ENCODE peak calls at places on chromosomes 7 and 10, in six cellular contexts. W, Z, A, G, L and Q are unnamed samples.

GRCh38 chr10:72276421-72277339 is 3.0 kb downstream of the DDIT4 start:
- DNase-seq in W (no peak), A (peak), G (no peak), L (peak), Z (no peak), Q (no peak)

GRCh38 chr7:114819629-114820362 is 102.1 kb upstream of the MDFIC start:
- DNase-seq in L (peak), W (no peak), G (no peak), Z (no peak), A (peak), Q (no peak)

GRCh38 chr10:77087406-77087805 is 550.2 kb downstream of the KCNMA1 start:
- DNase-seq in W (no peak), Z (no peak), A (no peak), L (no peak), G (no peak), Q (no peak)

GRCh38 chr10:26737730-26738129 is 40.2 kb downstream of the PDSS1 start:
- DNase-seq in Z (no peak), G (no peak), A (peak), W (no peak), L (no peak), Q (no peak)

GRCh38 chr7:20786049-20786412 is 655 bp downstream of the SP8 start:
- DNase-seq in W (no peak), G (no peak), Z (no peak), A (no peak), L (no peak), Q (no peak)

GRCh38 chr10:110977662-110978061 is 58.3 kb downstream of the SHOC2 start:
- DNase-seq in G (no peak), W (no peak), Z (no peak), A (no peak), L (no peak), Q (no peak)

GRCh38 chr10:69567920-69568319 is 5.3 kb downstream of the NEUROG3 start:
- DNase-seq in G (no peak), Z (peak), W (no peak), A (peak), L (peak), Q (no peak)

GRCh38 chr7:31022117-31022516 is 30.0 kb upstream of the ADCYAP1R1 start:
- DNase-seq in G (no peak), Z (no peak), A (no peak), W (no peak), L (no peak), Q (no peak)

GRCh38 chr7:84389242-84389641 is 194.7 kb upstream of the SEMA3A start:
- DNase-seq in L (no peak), Z (no peak), G (no peak), A (no peak), W (no peak), Q (no peak)

GRCh38 chr10:56844939-56845529 is 484.0 kb upstream of the ZWINT start:
- DNase-seq in W (no peak), L (peak), Z (no peak), A (no peak), G (no peak), Q (no peak)

GRCh38 chr7:94129443-94130140 is 125.4 kb upstream of the BET1 start:
- DNase-seq in Z (no peak), A (no peak), G (no peak), W (no peak), L (peak), Q (no peak)

GRCh38 chr7:105807363-105807762 is 69.0 kb downstream of the ATXN7L1 start:
- DNase-seq in L (no peak), W (no peak), A (no peak), G (peak), Z (no peak), Q (no peak)

GRCh38 chr7:105810556-105810955 is 65.8 kb downstream of the ATXN7L1 start:
- DNase-seq in Z (no peak), G (peak), A (no peak), L (no peak), W (no peak), Q (no peak)

GRCh38 chr7:105806592-105807266 is 69.7 kb downstream of the ATXN7L1 start:
- DNase-seq in A (peak), W (no peak), G (peak), L (peak), Z (no peak), Q (peak)

GRCh38 chr7:105808209-105808608 is 68.2 kb downstream of the ATXN7L1 start:
- DNase-seq in G (peak), L (no peak), W (no peak), Z (no peak), A (no peak), Q (no peak)

GRCh38 chr7:105808703-105809590 is 67.5 kb downstream of the ATXN7L1 start:
- DNase-seq in G (peak), W (no peak), Z (no peak), A (peak), L (peak), Q (no peak)
- TF ChIP-seq CTCF in G (no peak), W (no peak), Z (no peak), A (no peak), L (no peak), Q (no peak)

GRCh38 chr7:1536768-1537630 is 6.5 kb downstream of the MAFK start:
- DNase-seq in G (peak), W (peak), A (peak), L (peak), Z (peak), Q (peak)
- H3K27ac ChIP-seq in G (peak), W (peak), A (peak), L (peak), Z (peak), Q (peak)

DNA sequence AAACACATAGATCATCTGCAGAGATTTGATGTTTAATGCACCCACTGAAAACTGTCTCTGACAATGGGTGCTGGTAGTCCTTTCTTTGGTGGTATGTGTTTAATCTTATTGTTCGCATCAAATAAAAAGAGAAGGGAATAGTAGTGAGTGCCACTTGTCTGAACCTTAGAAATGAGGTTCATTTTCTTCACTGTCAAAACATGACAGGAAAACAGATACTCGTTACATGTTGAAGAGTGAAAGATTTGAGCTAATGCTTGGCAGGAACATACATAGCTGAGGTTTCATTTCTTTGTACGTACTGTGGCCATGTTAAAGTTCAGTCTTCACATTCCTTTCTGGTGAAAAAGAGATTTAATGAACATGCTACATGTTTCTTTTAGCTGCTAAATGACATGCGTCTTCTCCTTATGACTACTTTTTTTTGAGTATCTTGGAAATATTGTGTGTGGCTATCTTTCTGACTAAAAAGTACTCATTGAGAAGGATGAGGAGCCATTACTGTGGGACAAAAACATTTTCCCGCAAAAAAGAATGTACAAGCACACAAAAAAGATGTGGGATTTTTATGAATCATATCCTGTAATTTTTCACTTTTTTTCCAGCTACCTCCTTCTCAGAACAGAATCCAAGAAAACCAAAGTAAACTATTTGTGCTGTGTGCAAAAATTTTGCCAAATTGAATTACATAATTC is 108.0 kb downstream of the TWIST1 start:
- DNase-seq in Z (no peak), L (peak), A (no peak), W (no peak), G (no peak), Q (no peak)
- H3K4me3 ChIP-seq in Z (no peak), L (no peak), A (no peak), W (no peak), G (no peak), Q (no peak)

DNA sequence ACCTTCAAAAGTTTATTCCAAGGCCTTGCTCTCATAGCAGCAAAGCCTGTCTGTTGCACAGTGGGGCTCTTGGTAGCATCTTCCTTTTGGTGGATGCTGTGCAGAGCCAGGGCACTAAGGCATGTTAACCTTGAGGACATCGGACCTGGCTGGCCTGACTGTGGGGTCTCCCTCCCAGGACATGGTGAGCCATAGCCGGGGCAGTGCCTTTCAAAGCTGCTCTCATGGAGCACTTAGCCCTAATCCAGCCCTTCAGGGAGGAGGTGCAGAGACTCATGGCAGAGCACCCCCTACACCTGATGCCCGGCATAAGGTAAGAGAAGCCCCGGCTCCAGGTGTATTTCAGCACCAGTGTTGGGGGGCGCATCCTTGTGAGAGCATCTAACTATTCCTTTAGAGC is 941.4 kb upstream of the ZNF722 start:
- DNase-seq in Z (no peak), A (no peak), L (no peak), W (no peak), G (no peak), Q (no peak)
- TF ChIP-seq CTCF in Z (no peak), A (no peak), L (no peak), W (no peak), G (no peak), Q (no peak)

DNA sequence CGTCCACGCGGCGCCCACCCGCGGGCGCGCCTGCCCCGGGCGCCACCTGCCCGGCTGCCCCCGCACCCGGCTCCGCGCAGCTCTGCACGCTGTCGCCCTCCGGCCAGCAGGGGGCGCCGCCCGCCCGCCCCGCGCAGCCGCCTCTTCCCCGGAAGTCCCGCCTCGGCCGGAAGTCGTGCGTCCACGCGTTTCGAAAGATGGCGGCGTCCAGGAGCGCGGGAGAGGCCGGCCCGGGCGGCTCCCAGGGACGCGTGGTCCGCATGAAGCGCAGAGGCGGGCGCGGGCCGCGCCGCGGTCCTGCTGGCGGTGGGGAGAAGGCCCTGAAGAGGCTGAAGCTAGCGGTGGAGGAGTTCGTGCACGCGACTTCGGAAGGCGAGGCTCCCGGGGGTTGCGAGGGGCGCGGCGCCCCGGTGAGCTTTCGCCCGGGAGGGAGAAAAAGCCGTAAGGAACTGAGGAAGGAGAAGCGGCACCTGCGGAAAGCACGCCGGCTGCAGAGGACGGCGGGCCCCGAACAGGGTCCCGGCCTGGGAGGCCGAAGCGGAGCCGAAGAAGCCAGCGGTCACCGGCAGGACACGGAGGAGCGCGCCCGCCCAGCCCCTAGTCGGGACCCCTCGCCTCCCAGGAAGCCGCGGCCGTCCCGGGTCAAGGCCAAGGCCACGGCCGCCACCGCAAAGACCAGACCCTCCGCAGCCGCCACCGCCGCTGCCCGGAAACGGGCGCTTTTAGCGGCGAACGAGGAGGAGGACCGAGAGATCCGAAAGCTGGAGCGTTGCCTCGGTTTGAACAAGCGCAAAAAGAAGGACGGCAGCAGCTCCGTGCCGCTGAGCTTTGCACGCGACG is at the start of gene NOM1:
- DNase-seq in L (peak), Z (peak), W (peak), G (peak), A (peak), Q (peak)
- H3K27ac ChIP-seq in L (peak), Z (peak), W (peak), G (peak), A (no peak), Q (peak)

DNA sequence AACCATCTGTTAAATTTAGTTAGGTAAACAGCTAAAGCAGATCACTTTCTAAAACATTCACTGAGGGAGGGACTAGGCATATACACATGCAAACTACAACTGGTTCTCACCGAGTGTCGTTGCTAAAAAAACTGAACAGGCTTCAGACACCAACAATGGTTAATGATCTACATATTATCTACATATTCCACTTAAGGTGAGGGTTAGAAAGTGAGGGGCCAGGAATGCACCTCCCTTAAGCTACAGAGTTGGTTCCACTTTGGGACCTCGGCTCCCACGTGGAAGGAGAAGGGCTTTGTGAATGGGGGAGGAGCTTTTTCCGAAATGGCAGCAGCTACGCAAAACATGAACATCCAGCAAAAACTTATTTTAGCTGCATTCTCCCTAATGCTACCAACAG is 5.8 kb downstream of the CTBP2 start:
- DNase-seq in A (no peak), W (no peak), Z (no peak), L (no peak), G (no peak), Q (no peak)
- H3K4me3 ChIP-seq in A (no peak), W (peak), Z (peak), L (peak), G (peak), Q (peak)

DNA sequence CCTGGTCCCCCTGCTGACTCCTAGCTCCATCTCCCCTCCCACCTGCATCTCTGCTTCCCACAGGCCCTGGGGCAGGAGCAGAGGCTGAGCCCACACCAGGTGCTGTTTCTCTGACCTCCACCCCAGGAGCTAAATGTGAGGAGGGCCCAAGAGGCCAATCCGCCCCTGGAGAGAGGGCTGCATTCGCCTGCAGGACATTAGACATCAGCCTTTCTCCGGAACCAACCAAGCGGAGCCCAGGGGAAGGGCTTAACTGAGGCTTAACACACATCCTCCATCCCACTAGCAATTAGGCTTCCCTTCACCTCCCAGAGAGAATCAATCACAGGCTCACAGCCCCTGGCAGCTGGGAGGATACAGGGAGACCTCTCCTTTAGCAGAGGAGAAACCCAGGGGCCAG is 50.5 kb downstream of the SH3PXD2A start:
- DNase-seq in A (no peak), L (no peak), Z (no peak), W (no peak), G (no peak), Q (no peak)
- TF ChIP-seq CTCF in A (no peak), L (no peak), Z (no peak), W (no peak), G (no peak), Q (no peak)